ENCODE peak calls at places on chromosomes 7 and 10, in six cellular contexts. One of them, this sample, is unnamed. For H3K4me1, the result is how much of the 10 kb centered on the place peaks cover.

GRCh38 chr10:89120931-89121907 is 85.9 kb downstream of the CH25H start:
- DNase-seq in mammary epithelial cell: no peak
- DNase-seq in heart right ventricle: no peak
- DNase-seq in A549: no peak
- DNase-seq in keratinocyte: no peak
- DNase-seq in neural progenitor cell: peak
- DNase-seq in this sample: no peak

GRCh38 chr10:124076334-124076733 is 17.1 kb downstream of the CHST15 start:
- DNase-seq in neural progenitor cell: no peak
- DNase-seq in keratinocyte: no peak
- DNase-seq in heart right ventricle: no peak
- DNase-seq in mammary epithelial cell: no peak
- DNase-seq in A549: no peak
- DNase-seq in this sample: no peak

GRCh38 chr10:77548157-77548556 is 89.5 kb downstream of the KCNMA1 start:
- DNase-seq in neural progenitor cell: no peak
- DNase-seq in heart right ventricle: no peak
- DNase-seq in keratinocyte: no peak
- DNase-seq in A549: no peak
- DNase-seq in mammary epithelial cell: no peak
- DNase-seq in this sample: no peak

GRCh38 chr10:122648599-122649428 is 50.8 kb downstream of the C10orf120 start:
- DNase-seq in keratinocyte: no peak
- DNase-seq in heart right ventricle: peak
- DNase-seq in mammary epithelial cell: peak
- DNase-seq in neural progenitor cell: peak
- DNase-seq in A549: peak
- DNase-seq in this sample: peak

GRCh38 chr7:86750124-86750523 is 106.4 kb downstream of the GRM3 start:
- DNase-seq in keratinocyte: no peak
- DNase-seq in neural progenitor cell: no peak
- DNase-seq in heart right ventricle: no peak
- DNase-seq in A549: no peak
- DNase-seq in mammary epithelial cell: no peak
- DNase-seq in this sample: no peak

GRCh38 chr7:140631602-140632001 is 9.0 kb downstream of the DENND2A start:
- DNase-seq in A549: no peak
- DNase-seq in neural progenitor cell: no peak
- DNase-seq in heart right ventricle: no peak
- DNase-seq in mammary epithelial cell: no peak
- DNase-seq in keratinocyte: no peak
- DNase-seq in this sample: no peak

GRCh38 chr10:68562666-68563522 is 2.8 kb downstream of the TET1 start:
- DNase-seq in heart right ventricle: no peak
- DNase-seq in A549: no peak
- DNase-seq in keratinocyte: no peak
- DNase-seq in neural progenitor cell: peak
- DNase-seq in mammary epithelial cell: no peak
- DNase-seq in this sample: no peak

GRCh38 chr10:84826704-84827103 is 498.3 kb downstream of the CCSER2 start:
- DNase-seq in keratinocyte: no peak
- DNase-seq in A549: no peak
- DNase-seq in mammary epithelial cell: no peak
- DNase-seq in neural progenitor cell: peak
- DNase-seq in heart right ventricle: no peak
- DNase-seq in this sample: no peak

GRCh38 chr10:68721673-68721963 is 579 bp downstream of the CCAR1 start:
- DNase-seq in neural progenitor cell: no peak
- DNase-seq in heart right ventricle: no peak
- DNase-seq in mammary epithelial cell: no peak
- DNase-seq in A549: no peak
- DNase-seq in keratinocyte: no peak
- DNase-seq in this sample: no peak

GRCh38 chr7:30660331-30661255 is 21.7 kb downstream of the CRHR2 start:
- DNase-seq in neural progenitor cell: no peak
- DNase-seq in A549: no peak
- DNase-seq in heart right ventricle: no peak
- DNase-seq in mammary epithelial cell: no peak
- DNase-seq in keratinocyte: no peak
- DNase-seq in this sample: peak

GRCh38 chr7:129779602-129780256 is 168.2 kb downstream of the NRF1 start:
- DNase-seq in mammary epithelial cell: peak
- DNase-seq in neural progenitor cell: peak
- DNase-seq in A549: peak
- DNase-seq in keratinocyte: peak
- DNase-seq in heart right ventricle: no peak
- DNase-seq in this sample: peak

GRCh38 chr7:123622660-123623386 is 21.2 kb downstream of the ASB15 start:
- DNase-seq in neural progenitor cell: no peak
- DNase-seq in A549: no peak
- DNase-seq in mammary epithelial cell: no peak
- DNase-seq in heart right ventricle: no peak
- DNase-seq in keratinocyte: no peak
- DNase-seq in this sample: no peak

GRCh38 chr7:50166997-50167961 is 74.2 kb upstream of the ZPBP start:
- DNase-seq in keratinocyte: no peak
- DNase-seq in neural progenitor cell: no peak
- DNase-seq in mammary epithelial cell: no peak
- DNase-seq in A549: no peak
- DNase-seq in heart right ventricle: no peak
- DNase-seq in this sample: no peak

GRCh38 chr10:122703483-122704448 is 4.1 kb upstream of the C10orf120 start:
- DNase-seq in keratinocyte: peak
- DNase-seq in heart right ventricle: peak
- DNase-seq in A549: peak
- DNase-seq in mammary epithelial cell: peak
- DNase-seq in neural progenitor cell: peak
- DNase-seq in this sample: peak

GRCh38 chr7:90579181-90579688 is 16.9 kb upstream of the CDK14 start:
- DNase-seq in mammary epithelial cell: peak
- DNase-seq in neural progenitor cell: no peak
- DNase-seq in heart right ventricle: no peak
- DNase-seq in A549: no peak
- DNase-seq in keratinocyte: peak
- DNase-seq in this sample: no peak

GRCh38 chr10:47361293-47361692 is 13.1 kb downstream of the RBP3 start:
- DNase-seq in mammary epithelial cell: no peak
- DNase-seq in A549: peak
- DNase-seq in heart right ventricle: peak
- DNase-seq in neural progenitor cell: peak
- DNase-seq in keratinocyte: no peak
- DNase-seq in this sample: peak

GRCh38 chr10:126060232-126060935 is 164.0 kb downstream of the FANK1 start:
- DNase-seq in keratinocyte: no peak
- DNase-seq in neural progenitor cell: no peak
- DNase-seq in mammary epithelial cell: no peak
- DNase-seq in A549: peak
- DNase-seq in heart right ventricle: no peak
- DNase-seq in this sample: no peak

GRCh38 chr10:100827819-100828743 is 82.7 kb downstream of the PAX2 start:
- DNase-seq in mammary epithelial cell: peak
- DNase-seq in heart right ventricle: peak
- DNase-seq in A549: peak
- DNase-seq in keratinocyte: no peak
- DNase-seq in neural progenitor cell: peak
- DNase-seq in this sample: peak

GRCh38 chr7:16543456-16543855 is 16.8 kb downstream of the LRRC72 start:
- DNase-seq in mammary epithelial cell: peak
- DNase-seq in keratinocyte: no peak
- DNase-seq in A549: no peak
- DNase-seq in neural progenitor cell: no peak
- DNase-seq in heart right ventricle: no peak
- DNase-seq in this sample: no peak

GRCh38 chr7:135666156-135666555 is 3.8 kb downstream of the STMP1 start:
- DNase-seq in keratinocyte: no peak
- DNase-seq in heart right ventricle: no peak
- DNase-seq in A549: no peak
- DNase-seq in neural progenitor cell: no peak
- DNase-seq in mammary epithelial cell: no peak
- DNase-seq in this sample: no peak

GRCh38 chr10:122139226-122139625 is 131.9 kb upstream of the BTBD16 start:
- DNase-seq in A549: no peak
- DNase-seq in heart right ventricle: peak
- DNase-seq in neural progenitor cell: no peak
- DNase-seq in keratinocyte: no peak
- DNase-seq in mammary epithelial cell: no peak
- DNase-seq in this sample: no peak

GRCh38 chr10:70494966-70495365 is 16.4 kb downstream of the PALD1 start:
- DNase-seq in mammary epithelial cell: no peak
- DNase-seq in neural progenitor cell: no peak
- DNase-seq in A549: no peak
- DNase-seq in keratinocyte: no peak
- DNase-seq in heart right ventricle: peak
- DNase-seq in this sample: no peak
- H3K4me3 ChIP-seq in mammary epithelial cell: no peak
- H3K4me3 ChIP-seq in neural progenitor cell: no peak
- H3K4me3 ChIP-seq in A549: no peak
- H3K4me3 ChIP-seq in keratinocyte: no peak
- H3K4me3 ChIP-seq in heart right ventricle: no peak
- H3K4me3 ChIP-seq in this sample: no peak

DNA sequence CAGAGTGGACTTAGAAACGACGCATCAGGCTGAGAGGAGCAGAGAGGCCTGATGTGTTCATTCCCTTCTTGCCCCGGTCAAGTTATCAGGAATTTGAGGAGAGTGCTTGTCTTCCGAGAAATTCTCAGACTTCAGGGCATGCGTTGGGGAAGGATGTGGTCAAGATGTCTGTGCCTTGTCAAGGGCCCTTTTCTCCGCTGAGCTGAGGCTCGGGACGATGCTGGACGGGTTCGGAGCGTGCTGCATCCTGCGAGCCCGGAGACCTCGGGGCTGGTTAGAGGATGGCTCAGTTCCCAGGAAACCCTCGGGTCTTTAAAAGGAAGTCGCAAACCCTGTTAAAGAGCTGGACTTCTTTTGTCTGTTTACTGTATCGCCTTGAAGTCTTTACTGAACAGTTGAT is 325.4 kb downstream of the ADARB2 start:
- DNase-seq in A549: no peak
- DNase-seq in keratinocyte: no peak
- DNase-seq in heart right ventricle: no peak
- DNase-seq in mammary epithelial cell: no peak
- DNase-seq in neural progenitor cell: no peak
- DNase-seq in this sample: no peak
- H3K4me1 ChIP-seq in A549: under half
- H3K4me1 ChIP-seq in keratinocyte: under half
- H3K4me1 ChIP-seq in heart right ventricle: under half
- H3K4me1 ChIP-seq in mammary epithelial cell: under half
- H3K4me1 ChIP-seq in neural progenitor cell: under half
- H3K4me1 ChIP-seq in this sample: under half

DNA sequence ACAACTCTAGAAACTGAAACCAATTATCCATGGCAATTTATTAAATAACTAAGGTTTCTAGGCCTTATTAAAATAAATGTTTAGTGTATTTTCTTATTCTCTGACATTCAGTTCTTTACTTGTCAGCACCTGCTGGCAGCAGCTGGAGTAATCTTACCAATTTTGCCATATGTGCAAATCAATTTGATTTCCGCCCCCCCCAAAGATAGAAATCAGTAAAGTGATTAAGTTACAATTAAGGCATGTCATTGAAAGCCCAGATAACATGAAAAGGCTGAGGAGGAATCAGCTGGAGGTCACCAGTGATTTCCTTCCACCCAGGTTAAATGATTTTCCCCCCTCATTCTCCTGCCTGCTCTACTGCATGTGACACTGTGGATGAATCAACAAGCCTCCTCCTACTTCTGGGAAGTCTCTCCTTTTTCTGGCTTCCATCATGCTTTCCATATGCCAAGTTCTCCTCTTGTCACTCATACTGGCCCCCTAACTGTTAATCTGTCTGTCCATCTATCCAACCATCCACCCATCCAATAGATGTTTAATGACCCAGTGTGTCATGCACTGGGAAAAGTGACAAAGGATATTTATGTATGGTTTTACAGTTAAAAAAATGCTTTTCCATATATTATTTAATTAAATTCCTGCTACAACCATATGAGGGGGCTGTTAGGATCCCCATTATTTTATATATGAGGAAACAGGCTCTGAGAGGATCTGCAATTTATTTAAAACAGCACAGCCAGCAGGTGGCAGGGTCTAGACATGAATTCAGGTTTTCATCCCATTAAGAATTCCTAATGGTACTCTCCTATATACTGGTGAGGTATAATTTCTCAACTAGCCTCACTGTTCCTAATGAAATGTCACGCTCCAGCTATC is 116.5 kb downstream of the ATXN7L1 start:
- DNase-seq in heart right ventricle: peak
- DNase-seq in mammary epithelial cell: peak
- DNase-seq in keratinocyte: no peak
- DNase-seq in A549: peak
- DNase-seq in neural progenitor cell: peak
- DNase-seq in this sample: peak
- TF ChIP-seq CTCF in heart right ventricle: peak
- TF ChIP-seq CTCF in mammary epithelial cell: peak
- TF ChIP-seq CTCF in keratinocyte: no peak
- TF ChIP-seq CTCF in A549: peak
- TF ChIP-seq CTCF in neural progenitor cell: peak
- TF ChIP-seq CTCF in this sample: peak

GRCh38 chr7:3301831-3302618 is 973 bp downstream of the SDK1 start:
- DNase-seq in keratinocyte: no peak
- DNase-seq in A549: peak
- DNase-seq in heart right ventricle: peak
- DNase-seq in neural progenitor cell: peak
- DNase-seq in mammary epithelial cell: no peak
- DNase-seq in this sample: peak

GRCh38 chr7:3300221-3300650 is 816 bp upstream of the SDK1 start:
- DNase-seq in keratinocyte: no peak
- DNase-seq in A549: no peak
- DNase-seq in mammary epithelial cell: no peak
- DNase-seq in neural progenitor cell: peak
- DNase-seq in heart right ventricle: no peak
- DNase-seq in this sample: peak

GRCh38 chr7:3301472-3301778 is 373 bp downstream of the SDK1 start:
- DNase-seq in mammary epithelial cell: no peak
- DNase-seq in neural progenitor cell: peak
- DNase-seq in keratinocyte: no peak
- DNase-seq in A549: no peak
- DNase-seq in heart right ventricle: no peak
- DNase-seq in this sample: no peak

GRCh38 chr7:3300651-3301471 is at the start of gene SDK1:
- DNase-seq in keratinocyte: peak
- DNase-seq in neural progenitor cell: peak
- DNase-seq in mammary epithelial cell: peak
- DNase-seq in heart right ventricle: peak
- DNase-seq in A549: peak
- DNase-seq in this sample: peak

DNA sequence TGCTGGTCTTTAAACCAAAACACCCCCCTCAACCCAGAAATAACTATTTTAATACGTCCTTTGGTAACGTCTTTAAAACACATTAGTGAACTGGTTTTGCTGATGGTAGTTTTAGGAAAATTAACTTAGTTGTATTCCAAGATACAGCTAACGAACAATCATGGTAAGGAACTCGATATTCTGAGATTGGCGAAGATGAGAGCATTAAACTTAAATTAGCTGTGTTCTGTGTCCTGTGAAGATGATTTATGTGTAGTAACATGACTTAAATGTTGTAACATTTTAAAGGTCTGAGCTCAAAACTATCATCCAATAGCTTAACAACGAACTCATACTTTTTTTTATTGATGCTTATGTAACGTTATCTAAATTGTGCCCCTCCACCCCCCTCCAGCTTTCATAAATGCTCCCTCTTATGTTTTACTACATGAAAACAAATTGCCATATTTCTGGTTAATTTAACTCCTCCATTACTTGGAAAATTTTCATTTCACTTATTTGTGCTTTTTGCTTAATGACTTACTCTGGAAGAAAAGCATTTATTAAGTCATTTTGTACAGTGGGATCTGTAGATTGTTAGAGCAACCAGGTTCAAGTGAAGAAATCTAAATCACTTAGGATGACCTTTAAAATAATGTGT is 1.7 kb downstream of the SDK1 start:
- DNase-seq in heart right ventricle: no peak
- DNase-seq in mammary epithelial cell: no peak
- DNase-seq in neural progenitor cell: no peak
- DNase-seq in keratinocyte: no peak
- DNase-seq in A549: no peak
- DNase-seq in this sample: no peak
- H3K4me3 ChIP-seq in heart right ventricle: peak
- H3K4me3 ChIP-seq in mammary epithelial cell: no peak
- H3K4me3 ChIP-seq in neural progenitor cell: peak
- H3K4me3 ChIP-seq in keratinocyte: no peak
- H3K4me3 ChIP-seq in A549: peak
- H3K4me3 ChIP-seq in this sample: no peak

This sample was measured in body of pancreas.